ENCODE peak calls at places on chromosomes 7 and 10, in eight cellular contexts. F, T, M, U, D, B, Q and I are unnamed samples.

GRCh38 chr7:50185188-50185587 is 92.1 kb upstream of the ZPBP start:
- DNase-seq in F (no peak), T (no peak), M (no peak), U (no peak), D (no peak), B (peak), Q (no peak), I (no peak)

GRCh38 chr7:81159402-81159801 is 240.6 kb upstream of the SEMA3C start:
- DNase-seq in F (peak), T (no peak), M (no peak), U (no peak), D (no peak), B (no peak), Q (peak), I (no peak)

GRCh38 chr10:30346135-30346534 is 2.9 kb downstream of the MTPAP start:
- DNase-seq in F (no peak), T (no peak), M (no peak), U (no peak), D (no peak), B (no peak), Q (no peak), I (no peak)

GRCh38 chr7:55044791-55045190 is 26.0 kb downstream of the EGFR start:
- DNase-seq in F (no peak), T (no peak), M (no peak), U (no peak), D (no peak), B (no peak), Q (no peak), I (no peak)

GRCh38 chr7:116194115-116194514 is 16.2 kb upstream of the TES start:
- DNase-seq in F (peak), T (no peak), M (no peak), U (no peak), D (no peak), B (no peak), Q (peak), I (no peak)

GRCh38 chr10:70542565-70542938 is 60.0 kb downstream of the PRF1 start:
- DNase-seq in F (peak), T (no peak), M (no peak), U (no peak), D (peak), B (no peak), Q (peak), I (no peak)

GRCh38 chr7:2821842-2822507 is 22.1 kb downstream of the GNA12 start:
- DNase-seq in F (peak), T (no peak), M (peak), U (peak), D (peak), B (no peak), Q (peak), I (no peak)

GRCh38 chr10:132446661-132447445 is 49.9 kb downstream of the PWWP2B start:
- DNase-seq in F (peak), T (no peak), M (peak), U (no peak), D (peak), B (no peak), Q (peak), I (peak)

GRCh38 chr7:111855842-111856227 is 293.5 kb upstream of the IMMP2L start:
- DNase-seq in F (peak), T (no peak), M (no peak), U (no peak), D (peak), B (no peak), Q (peak), I (no peak)

GRCh38 chr7:154336295-154336694 is 284.1 kb downstream of the DPP6 start:
- DNase-seq in F (no peak), T (no peak), M (no peak), U (no peak), D (no peak), B (no peak), Q (no peak), I (no peak)

GRCh38 chr7:45898241-45898640 is 10.0 kb downstream of the IGFBP1 start:
- DNase-seq in F (peak), T (no peak), M (no peak), U (no peak), D (no peak), B (no peak), Q (no peak), I (no peak)

GRCh38 chr10:77159538-77160110 is 478.0 kb downstream of the KCNMA1 start:
- DNase-seq in F (peak), T (no peak), M (no peak), U (no peak), D (peak), B (no peak), Q (no peak), I (no peak)

GRCh38 chr10:45487738-45488137 is 113.7 kb downstream of the ALOX5 start:
- DNase-seq in F (no peak), T (no peak), M (no peak), U (no peak), D (no peak), B (no peak), Q (no peak), I (no peak)

GRCh38 chr7:73446716-73447115 is 13.1 kb downstream of the FZD9 start:
- DNase-seq in F (no peak), T (no peak), M (no peak), U (no peak), D (no peak), B (no peak), Q (no peak), I (no peak)

GRCh38 chr7:73449422-73449821 is 15.8 kb downstream of the FZD9 start:
- DNase-seq in F (no peak), T (no peak), M (no peak), U (no peak), D (no peak), B (no peak), Q (no peak), I (no peak)

GRCh38 chr7:73451780-73452398 is 18.3 kb downstream of the FZD9 start:
- DNase-seq in F (peak), T (no peak), M (peak), U (peak), D (peak), B (no peak), Q (peak), I (peak)

GRCh38 chr7:73447121-73447520 is 13.5 kb downstream of the FZD9 start:
- DNase-seq in F (no peak), T (no peak), M (no peak), U (no peak), D (no peak), B (no peak), Q (no peak), I (no peak)

DNA sequence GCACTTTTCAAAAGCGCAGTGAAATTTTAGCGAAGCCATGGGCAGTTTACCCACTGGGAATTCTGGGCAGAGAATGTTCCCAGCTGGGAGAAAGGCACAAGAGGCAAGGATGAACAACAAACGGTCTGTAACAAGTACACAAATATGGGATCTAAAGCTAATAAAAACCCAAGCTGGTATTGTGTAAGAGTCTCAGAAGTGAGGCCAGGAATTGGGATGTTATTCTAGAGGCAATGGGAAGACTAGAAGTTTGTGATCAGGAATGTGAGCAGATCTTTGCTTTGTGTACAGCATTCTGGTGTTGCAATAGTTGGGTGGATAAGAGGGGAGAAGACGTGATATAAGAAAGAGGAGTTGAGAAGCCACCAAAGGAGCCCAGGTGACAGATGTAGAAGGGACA is 15.0 kb downstream of the FZD9 start:
- DNase-seq in F (peak), T (no peak), M (no peak), U (peak), D (peak), B (no peak), Q (peak), I (no peak)
- H3K4me3 ChIP-seq in F (no peak), T (no peak), M (no peak), U (no peak), D (no peak), B (no peak), Q (no peak), I (no peak)

DNA sequence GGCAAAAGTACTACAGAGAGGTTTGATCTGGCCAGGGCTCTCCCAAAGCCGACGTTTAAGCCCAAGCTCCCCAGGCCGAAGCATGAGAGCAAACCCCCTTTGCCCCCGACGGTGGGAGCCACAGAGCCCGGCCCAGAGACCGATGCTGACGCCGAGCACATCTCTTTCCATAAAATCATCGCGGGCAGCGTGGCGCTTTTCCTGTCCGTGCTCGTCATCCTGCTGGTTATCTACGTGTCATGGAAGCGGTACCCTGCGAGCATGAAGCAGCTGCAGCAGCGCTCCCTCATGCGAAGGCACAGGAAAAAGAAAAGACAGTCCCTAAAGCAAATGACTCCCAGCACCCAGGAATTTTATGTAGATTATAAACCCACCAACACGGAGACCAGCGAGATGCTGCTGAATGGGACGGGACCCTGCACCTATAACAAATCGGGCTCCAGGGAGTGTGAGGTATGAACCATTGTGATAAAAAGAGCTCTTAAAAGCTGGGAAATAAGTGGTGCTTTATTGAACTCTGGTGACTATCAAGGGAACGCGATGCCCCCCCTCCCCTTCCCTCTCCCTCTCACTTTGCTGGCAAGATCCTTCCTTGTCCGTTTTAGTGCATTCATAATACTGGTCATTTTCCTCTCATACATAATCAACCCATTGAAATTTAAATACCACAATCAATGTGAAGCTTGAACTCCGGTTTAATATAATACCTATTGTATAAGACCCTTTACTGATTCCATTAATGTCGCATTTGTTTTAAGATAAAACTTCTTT is 2.3 kb downstream of the LRRTM3 start:
- DNase-seq in F (peak), T (no peak), M (no peak), U (no peak), D (peak), B (no peak), Q (peak), I (no peak)
- TF ChIP-seq CTCF in F (no peak), T (no peak), M (no peak), U (no peak), D (no peak), B (no peak), Q (no peak), I (no peak)

GRCh38 chr10:89413398-89413912 is 913 bp upstream of the IFIT5 start:
- DNase-seq in F (no peak), T (no peak), M (no peak), U (no peak), D (no peak), B (no peak), Q (no peak), I (no peak)
- H3K4me3 ChIP-seq in F (no peak), T (peak), M (peak), U (no peak), D (peak), B (peak), Q (peak), I (no peak)

GRCh38 chr10:32377458-32378370 is 30.8 kb upstream of the EPC1 start:
- DNase-seq in F (peak), T (no peak), M (peak), U (no peak), D (peak), B (no peak), Q (peak), I (no peak)
- TF ChIP-seq CTCF in F (peak), T (no peak), M (peak), U (peak), D (peak), B (peak), Q (peak), I (peak)

DNA sequence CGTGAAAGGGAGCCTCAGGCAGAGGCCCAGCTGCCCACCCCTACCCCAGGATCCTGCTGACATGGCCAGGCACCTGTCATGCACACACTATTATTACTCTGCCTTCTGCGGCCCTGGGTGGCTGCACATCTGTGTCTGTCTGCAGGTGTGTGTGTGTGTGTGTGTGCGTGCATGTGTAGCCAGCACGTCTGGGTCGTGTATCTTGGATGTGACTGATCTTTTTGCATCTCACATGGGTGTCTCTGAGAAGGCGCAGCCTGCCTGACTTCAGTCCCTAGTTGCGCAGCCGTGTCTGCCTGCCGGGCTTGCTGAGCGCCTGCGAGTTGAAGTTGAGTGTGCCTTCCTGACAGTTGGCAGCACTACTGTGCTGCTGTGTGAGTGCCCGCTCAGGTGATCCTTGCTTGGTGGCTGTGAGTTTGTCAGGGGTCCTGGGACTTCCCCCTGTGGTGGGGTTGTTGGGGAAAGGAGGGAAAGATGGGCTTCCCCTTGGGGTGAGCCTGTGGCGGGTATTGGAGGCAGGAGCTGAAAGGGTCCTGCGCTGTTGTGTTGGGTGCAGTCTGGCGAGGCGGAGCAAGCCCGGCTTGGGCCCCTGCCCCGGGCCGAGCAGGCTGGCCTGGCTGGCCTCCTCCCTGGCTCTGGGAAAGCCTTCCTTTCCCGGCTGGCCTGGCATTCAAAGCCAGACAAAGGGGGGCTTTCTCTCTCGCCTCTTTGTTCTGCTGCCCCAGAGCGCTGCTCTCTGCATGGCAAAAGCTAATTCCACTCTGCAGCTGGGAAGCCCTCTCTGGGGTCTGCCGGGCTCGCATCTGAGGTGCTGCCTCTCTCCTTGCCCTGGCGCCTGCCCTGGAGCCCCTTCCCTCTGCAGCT is 4.8 kb downstream of the TRIM8 start:
- DNase-seq in F (no peak), T (no peak), M (peak), U (no peak), D (peak), B (peak), Q (no peak), I (no peak)
- H3K4me3 ChIP-seq in F (peak), T (peak), M (peak), U (peak), D (peak), B (peak), Q (no peak), I (no peak)

DNA sequence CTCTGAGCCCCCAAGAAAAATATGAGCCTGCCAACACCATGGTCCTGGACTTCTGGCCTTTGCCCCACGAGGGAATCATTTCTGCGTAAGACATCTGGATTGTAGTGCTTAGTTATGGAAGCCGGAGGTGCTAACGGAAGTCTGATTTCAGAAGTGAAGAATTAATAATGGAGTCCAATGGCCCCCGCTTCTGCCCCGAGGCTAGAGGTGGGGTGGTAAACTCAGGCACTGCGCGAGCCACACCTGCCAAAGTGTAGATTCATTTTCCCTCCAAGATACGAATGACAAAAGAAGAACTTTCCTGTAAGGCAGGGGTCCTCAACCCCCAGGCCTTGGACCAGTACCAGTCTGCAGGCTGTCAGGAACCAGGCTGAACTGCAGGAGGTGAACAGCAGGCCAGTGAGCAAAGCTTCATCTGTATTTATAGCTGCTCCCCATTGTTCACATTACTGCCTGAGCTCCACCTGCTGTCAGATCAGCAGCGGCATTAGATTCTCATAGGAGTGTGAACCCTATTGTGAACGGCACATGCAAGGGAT is 22.3 kb downstream of the CNPY1 start:
- DNase-seq in F (no peak), T (no peak), M (no peak), U (no peak), D (no peak), B (no peak), Q (no peak), I (no peak)
- TF ChIP-seq CTCF in F (no peak), T (no peak), M (no peak), U (no peak), D (no peak), B (peak), Q (peak), I (no peak)

GRCh38 chr7:29194594-29195417 is at the start of gene CHN2:
- DNase-seq in F (no peak), T (no peak), M (no peak), U (no peak), D (no peak), B (peak), Q (no peak), I (peak)

GRCh38 chr7:29192284-29192683 is 2.3 kb upstream of the CHN2 start:
- DNase-seq in F (no peak), T (no peak), M (no peak), U (no peak), D (no peak), B (no peak), Q (no peak), I (no peak)

GRCh38 chr7:29192811-29193210 is 1.8 kb upstream of the CHN2 start:
- DNase-seq in F (no peak), T (no peak), M (no peak), U (no peak), D (no peak), B (no peak), Q (no peak), I (no peak)

GRCh38 chr7:29194206-29194593 is 375 bp upstream of the CHN2 start:
- DNase-seq in F (no peak), T (no peak), M (no peak), U (no peak), D (no peak), B (peak), Q (no peak), I (peak)

DNA sequence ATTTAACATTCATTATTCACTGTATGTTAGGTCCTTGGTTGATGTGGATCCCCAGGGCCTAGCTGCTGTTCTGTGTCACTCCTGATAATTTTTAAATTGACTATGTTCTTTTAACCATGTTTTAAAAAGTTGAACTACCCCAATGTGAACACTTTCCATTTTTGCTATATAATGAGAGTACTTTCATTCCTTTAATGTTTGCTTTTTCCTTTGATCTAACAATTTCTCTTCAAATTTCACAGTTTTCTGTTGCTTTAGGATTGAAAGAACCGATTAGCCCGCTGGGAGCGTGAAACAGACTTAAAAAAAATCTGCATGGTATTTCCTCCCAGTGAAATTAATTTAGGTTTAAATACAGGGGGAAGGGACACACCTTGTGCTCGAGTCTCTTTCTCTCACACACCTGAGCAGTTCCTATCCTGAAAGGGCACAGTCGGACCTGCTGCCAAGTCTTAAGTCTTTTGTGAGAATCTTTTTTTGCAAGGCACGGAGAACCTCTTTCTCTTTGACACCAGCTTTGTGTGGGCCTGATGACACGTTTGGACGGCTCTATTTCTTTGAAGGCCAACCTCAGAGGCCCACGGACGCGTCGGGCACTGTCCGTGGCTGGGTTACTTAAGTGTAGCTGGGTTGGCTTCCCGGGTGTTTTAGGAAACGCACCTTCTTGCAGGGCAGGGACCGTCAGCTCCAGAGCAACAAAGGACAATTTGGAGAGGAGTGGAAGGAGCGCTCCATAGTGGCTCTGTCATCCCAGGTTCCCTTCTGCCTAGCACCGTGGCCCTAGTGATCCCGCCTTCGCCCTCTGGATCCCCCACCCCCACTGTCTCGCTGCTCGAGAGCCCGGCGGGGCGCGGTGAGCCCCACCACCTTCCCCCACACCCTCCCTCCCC is 1.0 kb upstream of the CHN2 start:
- DNase-seq in F (no peak), T (no peak), M (no peak), U (no peak), D (no peak), B (no peak), Q (no peak), I (no peak)
- H3K4me3 ChIP-seq in F (no peak), T (peak), M (no peak), U (no peak), D (no peak), B (peak), Q (no peak), I (no peak)

DNA sequence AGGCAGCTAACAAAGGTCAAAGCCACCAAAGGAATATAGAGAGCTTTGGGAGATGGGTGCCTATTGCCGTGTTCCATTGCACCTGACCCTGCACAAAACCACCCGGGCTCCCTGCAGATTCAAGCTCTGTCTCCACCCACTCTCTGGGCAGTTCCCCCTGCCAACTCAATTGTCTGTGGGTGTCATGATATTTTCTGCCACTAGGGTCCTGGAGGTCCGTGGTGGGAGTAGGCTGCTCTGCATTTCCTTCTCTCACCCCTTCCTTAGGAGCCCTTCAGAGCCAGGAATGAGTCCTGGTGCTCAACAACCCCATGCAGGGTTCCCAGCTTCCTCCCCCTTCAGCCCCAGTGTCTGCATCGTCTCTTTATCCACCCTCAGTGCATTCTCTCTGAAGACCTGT is 34.1 kb downstream of the PNLIPRP2 start:
- DNase-seq in F (no peak), T (no peak), M (no peak), U (no peak), D (no peak), B (no peak), Q (no peak), I (no peak)
- TF ChIP-seq CTCF in F (no peak), T (no peak), M (peak), U (peak), D (no peak), B (no peak), Q (peak), I (no peak)

GRCh38 chr7:107995184-107996071 is 7.5 kb downstream of the LAMB1 start:
- DNase-seq in F (peak), T (no peak), M (no peak), U (no peak), D (peak), B (no peak), Q (peak), I (no peak)
- H3K4me3 ChIP-seq in F (no peak), T (no peak), M (no peak), U (no peak), D (peak), B (peak), Q (no peak), I (no peak)